ENCODE peak calls at places on chromosomes 16 and 17, in nine cellular contexts. Y, T, O, D, C, J, G, M and V are unnamed samples.

GRCh38 chr16:86018487-86018886 is 119.5 kb downstream of the IRF8 start:
- DNase-seq in T (no peak), J (peak; percentile 62), M (peak; percentile 46), O (peak; percentile 27), C (no peak), D (no peak), G (no peak), Y (no peak), V (no peak)

GRCh38 chr16:52492789-52493357 is 54.1 kb downstream of the TOX3 start:
- DNase-seq in J (no peak), O (no peak), D (no peak), T (no peak), C (no peak), G (no peak), M (no peak), Y (no peak), V (no peak)

GRCh38 chr17:63095459-63095858 is 129.4 kb downstream of the TANC2 start:
- DNase-seq in O (no peak), G (no peak), T (no peak), C (no peak), D (no peak), Y (no peak), M (no peak), J (no peak), V (no peak)

GRCh38 chr17:47997595-47997994 is 26.7 kb downstream of the CDK5RAP3 start:
- DNase-seq in G (no peak), T (no peak), O (no peak), D (no peak), J (no peak), C (no peak), Y (no peak), M (no peak), V (no peak)

GRCh38 chr17:3771140-3771539 is 29.8 kb downstream of the ITGAE start:
- DNase-seq in O (no peak), J (no peak), C (no peak), T (no peak), M (no peak), G (no peak), D (no peak), Y (no peak), V (no peak)

GRCh38 chr16:21083729-21084268 is 66.8 kb downstream of the DNAH3 start:
- DNase-seq in J (peak; percentile 73), C (peak; percentile 85), O (peak; percentile 76), Y (peak; percentile 0), G (peak; percentile 52), T (peak; percentile 80), D (peak; percentile 69), M (peak; percentile 72), V (peak; percentile 61)

GRCh38 chr17:39699818-39700147 is at the start of gene ERBB2:
- DNase-seq in M (peak; percentile 66), T (peak; percentile 87), D (peak; percentile 61), C (peak; percentile 82), O (peak; percentile 85), J (peak; percentile 75), G (peak; percentile 59), Y (no peak), V (peak; percentile 78)

GRCh38 chr17:34782271-34782670 is 179.0 kb downstream of the CCT6B start:
- DNase-seq in M (no peak), O (no peak), C (no peak), J (no peak), T (no peak), Y (no peak), D (no peak), G (no peak), V (no peak)

GRCh38 chr17:50534222-50534978 is 1.9 kb downstream of the EPN3 start:
- DNase-seq in D (no peak), T (no peak), O (no peak), J (no peak), G (no peak), C (peak; percentile 74), M (no peak), Y (no peak), V (no peak)

GRCh38 chr17:76243826-76244679 is 3.8 kb upstream of the RNF157 start:
- DNase-seq in O (no peak), J (no peak), T (no peak), G (no peak), Y (no peak), D (no peak), M (no peak), C (no peak), V (no peak)

GRCh38 chr16:75102595-75102994 is 14.0 kb downstream of the LDHD start:
- DNase-seq in G (no peak), D (no peak), O (no peak), M (no peak), C (no peak), T (no peak), J (no peak), Y (no peak), V (no peak)

GRCh38 chr17:60416368-60416925 is 5.8 kb upstream of the CHCT1 start:
- DNase-seq in C (no peak), G (no peak), D (no peak), J (no peak), O (peak; percentile 68), Y (no peak), M (no peak), T (no peak), V (no peak)

GRCh38 chr16:9966569-9967157 is 215.6 kb downstream of the GRIN2A start:
- DNase-seq in Y (no peak), C (peak; percentile 96), D (no peak), O (no peak), G (no peak), J (no peak), T (no peak), M (no peak), V (no peak)

GRCh38 chr16:75566889-75567255 is 693 bp downstream of the GABARAPL2 start:
- DNase-seq in T (peak; percentile 34), J (no peak), O (no peak), G (no peak), C (peak; percentile 27), D (no peak), Y (no peak), M (peak; percentile 56), V (peak; percentile 26)

GRCh38 chr17:14748036-14748715 is 447.3 kb downstream of the HS3ST3B1 start:
- DNase-seq in J (no peak), D (no peak), T (no peak), Y (no peak), M (no peak), G (no peak), C (no peak), O (no peak), V (no peak)

GRCh38 chr16:30561212-30561816 is 3.1 kb upstream of the ZNF764 start:
- DNase-seq in J (peak; percentile 64), G (no peak), T (no peak), C (no peak), M (no peak), D (peak; percentile 63), Y (no peak), O (no peak), V (no peak)

GRCh38 chr17:15263206-15263579 is 1.9 kb downstream of the PMP22 start:
- DNase-seq in C (peak; percentile 45), M (peak; percentile 53), D (peak; percentile 87), G (peak; percentile 51), Y (peak; percentile 33), O (peak; percentile 96), T (peak; percentile 51), J (peak; percentile 92), V (peak; percentile 28)

GRCh38 chr16:88385112-88385594 is 2.4 kb downstream of the ZNF469 start:
- DNase-seq in C (no peak), O (no peak), J (peak; percentile 17), G (no peak), Y (no peak), D (no peak), T (no peak), M (no peak), V (no peak)

GRCh38 chr17:54933921-54934320 is 33.3 kb downstream of the TOM1L1 start:
- DNase-seq in D (no peak), G (no peak), O (no peak), Y (no peak), C (no peak), J (no peak), M (no peak), T (peak; percentile 37), V (no peak)

GRCh38 chr16:67101683-67102082 is 8.1 kb upstream of the PHAF1 start:
- DNase-seq in O (no peak), Y (no peak), J (no peak), T (no peak), M (no peak), D (no peak), C (no peak), G (no peak), V (no peak)

GRCh38 chr16:81137754-81138153 is 41.6 kb upstream of the GCSH start:
- DNase-seq in O (no peak), T (no peak), M (no peak), D (no peak), C (no peak), G (no peak), Y (no peak), J (no peak), V (no peak)

GRCh38 chr17:43540821-43541674 is 5.1 kb downstream of the ETV4 start:
- DNase-seq in D (no peak), T (no peak), M (peak; percentile 30), J (no peak), G (peak; percentile 95), O (peak; percentile 51), C (no peak), Y (no peak), V (no peak)

GRCh38 chr17:4974064-4974670 is 6.5 kb upstream of the SPAG7 start:
- DNase-seq in Y (no peak), J (no peak), O (no peak), G (no peak), C (no peak), D (peak; percentile 31), M (no peak), T (peak; percentile 54), V (no peak)

GRCh38 chr16:24721830-24722238 is 7.6 kb upstream of the TNRC6A start:
- DNase-seq in G (no peak), D (no peak), O (no peak), C (no peak), J (no peak), T (no peak), Y (no peak), M (no peak), V (no peak)